ENCODE peak calls at places on chromosomes 6 and 20, in eight cellular contexts. O is K562; B is fibroblast of mammary gland; P is HFF-Myc; I is lower lobe of right lung; Q is CD8-positive, alpha-beta T cell; E is IMR-90; L is OCI-LY7. J is an unnamed sample.
A peak's percentile ranks its signal among the peaks of the same experiment; 100 is the strongest.

GRCh38 chr6:113457156-113457555 is 400.0 kb upstream of the MARCKS start:
- DNase-seq in B (peak; percentile 54), Q (no peak), P (peak; percentile 48), I (no peak), L (no peak), E (peak; percentile 81), O (no peak), J (no peak)

GRCh38 chr20:31560094-31560899 is 44.8 kb upstream of the ID1 start:
- DNase-seq in B (peak; percentile 87), P (no peak), L (peak; percentile 75), Q (peak; percentile 78), E (peak; percentile 86), I (peak; percentile 85), O (peak; percentile 80), J (no peak)

GRCh38 chr6:46410330-46410953 is 80.8 kb downstream of the RCAN2 start:
- DNase-seq in Q (no peak), B (peak; percentile 61), P (no peak), O (peak; percentile 41), I (no peak), E (peak; percentile 42), L (peak; percentile 63), J (no peak)

GRCh38 chr20:33992145-33992922 is 1.4 kb upstream of the RALY start:
- DNase-seq in I (no peak), B (peak; percentile 41), L (no peak), E (peak; percentile 54), Q (no peak), O (no peak), P (no peak), J (no peak)

GRCh38 chr20:62675156-62675871 is 33.0 kb downstream of the SLCO4A1 start:
- DNase-seq in P (no peak), L (no peak), Q (no peak), O (no peak), E (no peak), B (peak; percentile 15), I (no peak), J (no peak)

GRCh38 chr20:25039697-25040437 is 18.1 kb downstream of the ACSS1 start:
- DNase-seq in Q (no peak), E (peak; percentile 44), B (peak; percentile 79), P (no peak), I (peak; percentile 85), L (no peak), O (no peak), J (peak; percentile 85)

GRCh38 chr20:13857304-13857703 is 72.5 kb downstream of the NDUFAF5 start:
- DNase-seq in P (no peak), I (no peak), O (no peak), B (no peak), L (no peak), Q (no peak), E (no peak), J (no peak)

GRCh38 chr6:12751694-12752304 is 35.2 kb downstream of the PHACTR1 start:
- DNase-seq in I (peak; percentile 62), E (peak; percentile 12), B (peak; percentile 43), P (peak; percentile 29), L (peak; percentile 26), O (peak; percentile 49), Q (peak; percentile 19), J (no peak)

GRCh38 chr20:58664883-58665282 is 13.8 kb downstream of the STX16 start:
- DNase-seq in P (no peak), L (no peak), I (no peak), B (no peak), E (no peak), Q (no peak), O (no peak), J (no peak)

GRCh38 chr6:99241905-99242534 is 107.5 kb downstream of the FAXC start:
- DNase-seq in I (no peak), E (peak; percentile 40), O (peak; percentile 16), P (peak; percentile 10), B (peak; percentile 33), L (peak; percentile 7), Q (no peak), J (no peak)

GRCh38 chr20:22866757-22867425 is 168.2 kb upstream of the SSTR4 start:
- DNase-seq in O (no peak), Q (no peak), P (no peak), L (no peak), E (no peak), B (peak; percentile 34), I (no peak), J (no peak)

GRCh38 chr6:46983007-46983411 is 59.1 kb downstream of the ADGRF1 start:
- DNase-seq in B (no peak), E (no peak), L (no peak), I (no peak), O (no peak), P (peak; percentile 7), Q (no peak), J (no peak)

GRCh38 chr20:63100401-63100925 is 93.7 kb upstream of the BHLHE23 start:
- DNase-seq in Q (no peak), O (no peak), L (no peak), P (no peak), I (peak; percentile 25), B (no peak), E (no peak), J (peak; percentile 27)

GRCh38 chr6:133388731-133389130 is 147.6 kb downstream of the EYA4 start:
- DNase-seq in O (no peak), I (no peak), P (no peak), Q (no peak), B (no peak), E (no peak), L (no peak), J (no peak)

GRCh38 chr6:1738682-1739081 is 129.0 kb downstream of the FOXC1 start:
- DNase-seq in I (no peak), E (no peak), L (no peak), P (no peak), Q (no peak), O (no peak), B (no peak), J (no peak)

GRCh38 chr6:82869493-82869892 is 196.1 kb downstream of the UBE3D start:
- DNase-seq in O (no peak), Q (no peak), L (no peak), P (no peak), B (no peak), I (no peak), E (no peak), J (no peak)

GRCh38 chr6:1630771-1631217 is 21.1 kb downstream of the FOXC1 start:
- DNase-seq in I (no peak), B (no peak), O (peak; percentile 64), Q (no peak), E (peak; percentile 88), P (no peak), L (no peak), J (no peak)

GRCh38 chr20:19589731-19590362 is 168.2 kb upstream of the RIN2 start:
- DNase-seq in I (no peak), E (no peak), Q (no peak), P (no peak), L (no peak), B (no peak), O (no peak), J (no peak)

GRCh38 chr20:38317422-38317821 is 13.5 kb downstream of the BPI start:
- DNase-seq in L (no peak), B (no peak), O (no peak), Q (no peak), P (no peak), I (no peak), E (no peak), J (no peak)

GRCh38 chr6:163148781-163149534 is 265.6 kb upstream of the QKI start:
- DNase-seq in L (no peak), B (no peak), E (no peak), I (no peak), Q (no peak), P (no peak), O (no peak), J (no peak)

GRCh38 chr6:40556023-40556422 is 31.1 kb downstream of the LRFN2 start:
- DNase-seq in P (no peak), O (no peak), L (no peak), B (no peak), Q (no peak), E (no peak), I (no peak), J (no peak)

GRCh38 chr6:5083307-5083583 is 1.9 kb upstream of the PPP1R3G start:
- DNase-seq in O (no peak), E (no peak), B (no peak), L (no peak), P (no peak), Q (no peak), I (no peak), J (no peak)

GRCh38 chr6:139759086-139759485 is 384.6 kb upstream of the CITED2 start:
- DNase-seq in O (no peak), L (no peak), I (no peak), P (no peak), E (no peak), B (no peak), Q (no peak), J (no peak)

GRCh38 chr20:48766205-48766604 is 61.6 kb downstream of the PREX1 start:
- DNase-seq in Q (no peak), B (no peak), E (no peak), L (no peak), O (no peak), I (no peak), P (no peak), J (no peak)

GRCh38 chr20:41200446-41201202 is 63.3 kb downstream of the PLCG1 start:
- DNase-seq in E (no peak), I (no peak), B (no peak), O (no peak), Q (no peak), L (no peak), P (no peak), J (no peak)

GRCh38 chr6:52846002-52846401 is 5.4 kb upstream of the GSTA5 start:
- DNase-seq in P (no peak), I (no peak), O (no peak), E (no peak), B (no peak), L (no peak), Q (no peak), J (no peak)
- TF ChIP-seq CTCF in P (no peak), I (no peak), O (no peak), E (no peak), B (no peak), L (no peak), Q (no peak), J (no peak)

GRCh38 chr20:50744143-50744792 is 12.9 kb downstream of the PARD6B start:
- DNase-seq in I (no peak), B (peak; percentile 90), E (peak; percentile 88), O (peak; percentile 76), L (no peak), Q (no peak), P (peak; percentile 81), J (no peak)
- TF ChIP-seq CTCF in I (peak; percentile 13), B (peak; percentile 48), E (peak; percentile 75), O (peak; percentile 74), L (no peak), Q (no peak), P (peak; percentile 24), J (peak; percentile 78)

GRCh38 chr20:59985864-59986263 is 27.6 kb downstream of the CDH26 start:
- DNase-seq in Q (no peak), P (no peak), E (no peak), O (peak; percentile 18), I (no peak), B (no peak), L (peak; percentile 14), J (no peak)
- TF ChIP-seq CTCF in Q (no peak), P (peak; percentile 20), E (no peak), O (peak; percentile 29), I (no peak), B (no peak), L (peak; percentile 60), J (no peak)

GRCh38 chr20:36732456-36732855 is 13.4 kb downstream of the NDRG3 start:
- DNase-seq in B (no peak), I (no peak), P (no peak), Q (no peak), O (no peak), E (no peak), L (no peak), J (no peak)

GRCh38 chr20:36726168-36726567 is 19.7 kb downstream of the NDRG3 start:
- DNase-seq in P (no peak), I (no peak), E (peak; percentile 34), O (no peak), L (no peak), B (no peak), Q (no peak), J (no peak)

GRCh38 chr20:36728986-36729385 is 16.9 kb downstream of the NDRG3 start:
- DNase-seq in B (no peak), O (no peak), E (peak; percentile 56), Q (no peak), I (no peak), P (no peak), L (peak; percentile 25), J (no peak)
- TF ChIP-seq CTCF in B (no peak), O (peak; percentile 38), E (peak; percentile 35), Q (no peak), I (no peak), P (peak; percentile 13), L (peak; percentile 58), J (peak; percentile 29)

J was measured in chondrocyte.